ENCODE peak calls at places on chromosomes 11 and 22, in nine cellular contexts. P, Y, N, C, Q, A, O, S and V are unnamed samples.

GRCh38 chr11:42552786-42553185 is 759.0 kb upstream of the API5 start:
- DNase-seq in P (peak; percentile 3), Y (no peak), N (no peak), C (no peak), O (no peak), S (no peak), A (no peak), Q (no peak), V (no peak)

GRCh38 chr11:107565219-107565937 is at the start of gene ALKBH8:
- DNase-seq in A (peak; percentile 81), Y (peak; percentile 75), S (peak; percentile 52), N (peak; percentile 95), Q (peak; percentile 50), O (peak; percentile 81), P (peak; percentile 72), C (peak; percentile 73), V (peak; percentile 80)

GRCh38 chr11:75349540-75350116 is 1.8 kb downstream of the ARRB1 start:
- DNase-seq in O (peak; percentile 76), Q (no peak), C (peak; percentile 62), P (no peak), Y (no peak), S (no peak), A (no peak), N (no peak), V (no peak)

GRCh38 chr11:133595998-133596590 is 63.8 kb upstream of the OPCML start:
- DNase-seq in N (no peak), A (no peak), O (no peak), Q (no peak), S (no peak), P (no peak), C (no peak), Y (no peak), V (no peak)

GRCh38 chr22:39475337-39475736 is 18.5 kb downstream of the MGAT3 start:
- DNase-seq in N (no peak), Y (no peak), P (no peak), S (no peak), C (no peak), Q (no peak), A (no peak), O (no peak), V (no peak)

GRCh38 chr22:19964701-19965386 is 23.2 kb upstream of the TXNRD2 start:
- DNase-seq in A (no peak), Y (no peak), O (no peak), S (no peak), Q (no peak), N (no peak), P (no peak), C (no peak), V (no peak)

GRCh38 chr22:46773074-46773473 is 10.6 kb downstream of the TBC1D22A start:
- DNase-seq in O (no peak), Y (no peak), Q (no peak), S (no peak), A (no peak), C (no peak), N (no peak), P (no peak), V (no peak)

GRCh38 chr22:24482586-24482985 is 12.5 kb upstream of the UPB1 start:
- DNase-seq in N (no peak), O (no peak), C (no peak), S (no peak), Q (no peak), P (no peak), A (no peak), Y (no peak), V (peak; percentile 20)

GRCh38 chr11:777288-778255 is at the start of gene GATD1:
- DNase-seq in S (peak; percentile 96), P (peak; percentile 92), N (peak; percentile 98), A (peak; percentile 98), O (peak; percentile 93), Q (peak; percentile 44), C (peak; percentile 95), Y (peak; percentile 95), V (peak; percentile 96)
- TF ChIP-seq POLR2A in S (peak; percentile 95), P (peak; percentile 58), N (no peak), A (peak; percentile 80), O (peak; percentile 93), Q (peak; percentile 88), C (peak; percentile 84), Y (no peak), V (peak; percentile 87)

GRCh38 chr22:22032906-22033802 is 50.6 kb upstream of the TOP3B start:
- DNase-seq in P (no peak), O (no peak), A (no peak), N (no peak), C (no peak), S (no peak), Y (no peak), Q (no peak), V (no peak)

GRCh38 chr22:22032099-22032905 is 49.7 kb upstream of the TOP3B start:
- DNase-seq in A (no peak), S (no peak), Y (no peak), Q (no peak), N (no peak), O (no peak), P (no peak), C (no peak), V (no peak)

GRCh38 chr22:22031183-22031560 is 48.6 kb upstream of the TOP3B start:
- DNase-seq in A (no peak), N (no peak), S (no peak), O (no peak), P (no peak), Q (no peak), Y (no peak), C (no peak), V (no peak)

GRCh38 chr22:22031571-22031970 is 49.0 kb upstream of the TOP3B start:
- DNase-seq in Q (no peak), S (no peak), Y (no peak), C (no peak), P (no peak), O (no peak), N (no peak), A (no peak), V (no peak)

DNA sequence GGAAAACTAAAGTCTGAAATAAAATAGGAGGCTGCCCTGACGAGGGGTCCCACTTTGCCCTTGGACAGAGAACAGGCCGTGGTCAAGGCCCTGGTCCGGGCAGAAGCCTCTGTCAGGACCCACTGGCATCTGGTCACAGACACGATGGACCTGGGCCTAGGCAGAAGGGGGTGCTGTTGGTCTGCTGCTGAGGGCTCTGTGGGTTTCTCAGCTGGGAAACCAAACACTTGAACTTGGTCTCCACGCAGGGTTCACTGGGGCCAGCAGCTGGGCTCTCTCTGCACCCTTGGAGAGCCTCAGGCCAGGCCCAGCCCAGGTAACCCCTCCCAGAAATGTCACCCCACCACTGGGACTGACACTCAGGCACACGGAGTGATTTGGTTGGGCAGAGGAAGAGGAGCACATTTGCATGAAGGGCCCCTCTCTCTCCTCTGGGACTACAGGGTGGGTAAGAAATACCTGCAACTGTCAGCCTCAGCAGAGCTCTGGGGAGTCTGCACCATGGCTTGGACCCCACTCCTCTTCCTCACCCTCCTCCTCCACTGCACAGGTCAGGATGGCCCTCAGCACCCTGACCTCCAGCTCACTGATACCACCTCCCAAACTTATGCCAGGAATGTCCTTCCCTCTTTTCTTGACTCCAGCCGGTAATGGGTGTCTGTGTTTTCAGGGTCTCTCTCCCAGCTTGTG is 48.1 kb upstream of the TOP3B start:
- DNase-seq in N (no peak), A (no peak), P (no peak), S (peak; percentile 2), C (no peak), O (no peak), Q (peak; percentile 84), Y (no peak), V (no peak)
- TF ChIP-seq POLR2A in N (no peak), A (no peak), P (no peak), S (no peak), C (no peak), O (no peak), Q (peak; percentile 92), Y (no peak), V (no peak)

GRCh38 chr11:121450424-121450823 is 1.7 kb upstream of the SORL1 start:
- DNase-seq in C (no peak), A (no peak), P (no peak), N (no peak), O (no peak), Y (no peak), S (no peak), Q (no peak), V (no peak)

GRCh38 chr11:121451178-121451981 is 734 bp upstream of the SORL1 start:
- DNase-seq in Q (no peak), Y (peak; percentile 64), P (no peak), O (no peak), S (no peak), A (no peak), C (peak; percentile 39), N (no peak), V (no peak)

GRCh38 chr11:121452609-121453150 is at the start of gene SORL1-AS1:
- DNase-seq in N (no peak), P (peak; percentile 18), S (peak; percentile 12), A (no peak), Y (no peak), C (no peak), Q (no peak), O (peak; percentile 39), V (no peak)

GRCh38 chr11:121453589-121454299 is 977 bp upstream of the SORL1-AS1 start:
- DNase-seq in C (no peak), Y (no peak), O (no peak), A (no peak), Q (no peak), N (no peak), S (no peak), P (no peak), V (no peak)

DNA sequence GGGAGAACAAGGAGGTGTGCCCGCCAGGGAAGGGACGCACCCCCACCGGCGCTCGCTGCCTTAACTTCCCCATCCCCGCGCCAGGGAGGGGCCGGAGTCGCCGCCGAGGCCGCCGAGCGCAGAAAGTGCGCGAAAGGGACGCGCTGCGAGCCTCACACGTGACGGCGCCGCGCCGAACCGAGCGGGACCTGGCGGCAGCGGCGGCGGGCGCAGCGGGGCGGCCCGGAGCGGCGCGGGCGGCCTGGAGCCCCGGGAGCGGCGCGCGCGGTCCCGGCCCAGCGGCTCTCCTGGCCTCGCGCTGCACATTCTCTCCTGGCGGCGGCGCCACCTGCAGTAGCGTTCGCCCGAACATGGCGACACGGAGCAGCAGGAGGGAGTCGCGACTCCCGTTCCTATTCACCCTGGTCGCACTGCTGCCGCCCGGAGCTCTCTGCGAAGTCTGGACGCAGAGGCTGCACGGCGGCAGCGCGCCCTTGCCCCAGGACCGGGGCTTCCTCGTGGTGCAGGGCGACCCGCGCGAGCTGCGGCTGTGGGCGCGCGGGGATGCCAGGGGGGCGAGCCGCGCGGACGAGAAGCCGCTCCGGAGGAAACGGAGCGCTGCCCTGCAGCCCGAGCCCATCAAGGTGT is at the start of gene SORL1:
- DNase-seq in S (peak; percentile 55), P (peak; percentile 71), A (peak; percentile 90), Q (no peak), C (peak; percentile 87), O (peak; percentile 85), Y (peak; percentile 78), N (peak; percentile 91), V (peak; percentile 6)
- TF ChIP-seq POLR2A in S (peak; percentile 32), P (peak; percentile 20), A (peak; percentile 74), Q (peak; percentile 87), C (peak; percentile 71), O (peak; percentile 52), Y (no peak), N (no peak), V (no peak)

DNA sequence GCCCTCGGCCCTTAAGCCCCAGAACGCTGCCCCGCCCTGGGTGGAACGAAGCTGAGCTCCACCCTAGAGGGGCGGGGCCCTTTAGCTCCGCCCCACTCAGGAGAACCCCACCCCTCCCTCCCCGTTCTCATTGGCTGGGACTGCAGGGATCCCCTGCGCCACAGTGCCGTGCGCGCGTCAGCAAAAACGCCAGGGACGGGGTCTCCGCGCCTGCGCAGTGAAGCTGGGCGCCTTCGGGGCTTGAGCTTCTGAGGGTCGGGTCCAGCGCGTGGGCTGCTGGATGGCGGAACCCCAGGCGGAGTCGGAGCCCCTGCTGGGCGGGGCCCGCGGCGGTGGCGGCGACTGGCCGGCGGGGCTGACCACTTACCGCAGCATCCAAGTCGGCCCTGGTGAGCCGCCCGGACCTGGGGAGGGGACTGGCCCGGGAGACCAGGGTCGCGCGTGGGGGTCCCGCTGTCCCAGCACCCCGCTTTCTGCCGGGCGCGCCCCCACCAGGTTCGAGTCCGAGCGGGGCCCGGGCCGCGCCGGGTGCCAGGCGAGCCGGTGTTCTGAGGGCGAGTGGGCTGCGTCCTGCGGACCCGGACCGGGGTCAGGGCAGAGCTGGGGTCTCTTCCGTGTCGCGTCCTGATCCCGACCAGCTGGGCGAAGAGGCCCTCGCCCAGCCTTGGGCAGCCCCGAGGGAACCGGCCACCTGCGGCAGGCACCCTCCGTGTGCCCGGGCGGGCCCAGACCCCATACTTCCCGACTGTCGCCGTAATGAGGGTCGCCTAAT is at the start of gene TPCN2:
- DNase-seq in N (peak; percentile 97), P (peak; percentile 93), A (peak; percentile 93), O (peak; percentile 92), C (peak; percentile 95), Y (peak; percentile 92), S (peak; percentile 98), Q (peak; percentile 85), V (peak; percentile 95)
- TF ChIP-seq POLR2A in N (no peak), P (peak; percentile 23), A (peak; percentile 69), O (peak; percentile 84), C (peak; percentile 65), Y (no peak), S (peak; percentile 87), Q (peak; percentile 79), V (peak; percentile 63)